ENCODE peak calls at places on chromosomes 2 and 18, in eight cellular contexts. T is mesothelial cell of epicardium, B is heart left ventricle, W is GM12865, E is dermis microvascular lymphatic vessel endothelial cell, R is left ventricle myocardium inferior, F is tibial artery, L is COR-L47. I is an unnamed sample.

GRCh38 chr18:24068945-24069693 is 54.6 kb downstream of the TTC39C start:
- DNase-seq in E (no peak), R (no peak), F (no peak), W (no peak), L (no peak), T (no peak), B (no peak), I (no peak)

GRCh38 chr18:49301608-49302007 is 158.8 kb downstream of the DYM start:
- DNase-seq in L (no peak), B (no peak), T (no peak), W (no peak), E (no peak), F (no peak), R (no peak), I (no peak)

GRCh38 chr2:21268197-21268870 is 144.6 kb downstream of the TDRD15 start:
- DNase-seq in R (peak; percentile 79), T (no peak), L (no peak), F (no peak), W (no peak), E (no peak), B (peak; percentile 72), I (no peak)

GRCh38 chr2:190214434-190215194 is 105.0 kb downstream of the HIBCH start:
- DNase-seq in B (no peak), L (no peak), T (no peak), W (no peak), E (no peak), F (no peak), R (no peak), I (no peak)

GRCh38 chr2:161321944-161322343 is 13.7 kb downstream of the PSMD14 start:
- DNase-seq in B (no peak), R (no peak), F (no peak), W (no peak), T (no peak), L (no peak), E (no peak), I (no peak)

GRCh38 chr2:167127135-167127534 is 238.9 kb downstream of the XIRP2 start:
- DNase-seq in W (peak; percentile 4), L (peak; percentile 21), F (no peak), T (no peak), B (no peak), R (no peak), E (peak; percentile 22), I (no peak)

GRCh38 chr2:241692448-241692847 is 5.8 kb upstream of the DTYMK start:
- DNase-seq in T (no peak), B (no peak), W (no peak), R (no peak), E (no peak), L (no peak), F (no peak), I (no peak)

GRCh38 chr2:55112229-55113016 is 62.2 kb upstream of the RTN4 start:
- DNase-seq in E (no peak), R (peak; percentile 86), T (no peak), W (no peak), B (peak; percentile 84), F (peak; percentile 89), L (no peak), I (peak; percentile 86)

GRCh38 chr2:63189026-63189425 is 138.4 kb downstream of the OTX1 start:
- DNase-seq in E (peak; percentile 6), W (peak; percentile 76), F (no peak), R (no peak), T (no peak), B (no peak), L (no peak), I (no peak)

GRCh38 chr2:110713508-110714362 is 18.6 kb upstream of the ACOXL start:
- DNase-seq in R (no peak), W (peak; percentile 30), B (no peak), E (no peak), T (no peak), F (no peak), L (no peak), I (no peak)

GRCh38 chr2:165193178-165193777 is 10.6 kb downstream of the SCN3A start:
- DNase-seq in L (peak; percentile 69), R (no peak), E (no peak), F (no peak), T (no peak), B (no peak), W (peak; percentile 89), I (no peak)

GRCh38 chr2:223613017-223613950 is 11.1 kb upstream of the SCG2 start:
- DNase-seq in T (peak; percentile 74), W (no peak), B (peak; percentile 85), R (peak; percentile 70), E (peak; percentile 6), L (peak; percentile 92), F (peak; percentile 89), I (peak; percentile 96)

GRCh38 chr2:61710711-61711110 is 143.1 kb downstream of the FAM161A start:
- DNase-seq in E (no peak), R (no peak), T (no peak), W (no peak), B (no peak), F (no peak), L (no peak), I (no peak)

GRCh38 chr2:150280255-150280654 is 207.2 kb downstream of the RND3 start:
- DNase-seq in F (peak; percentile 62), T (no peak), E (no peak), R (no peak), B (no peak), W (no peak), L (no peak), I (no peak)

GRCh38 chr2:42495611-42496010 is 1.8 kb upstream of the KCNG3 start:
- DNase-seq in F (no peak), R (no peak), B (no peak), W (no peak), T (no peak), L (no peak), E (no peak), I (no peak)

GRCh38 chr2:1550658-1551316 is 137.5 kb downstream of the TPO start:
- DNase-seq in T (peak; percentile 83), L (peak; percentile 21), W (peak; percentile 38), R (peak; percentile 47), F (no peak), E (no peak), B (peak; percentile 52), I (no peak)